ENCODE peak calls at places on chromosome 9, in eight cellular contexts. G, Z, Q, L, Y, H, J and O are unnamed samples.

GRCh38 chr9:108823829-108824228 is 32.0 kb downstream of the ACTL7B start:
- DNase-seq in Z (no peak), Q (no peak), H (no peak), Y (no peak), G (no peak), L (no peak), J (no peak), O (no peak)

GRCh38 chr9:91771027-91771426 is 179.0 kb downstream of the ROR2 start:
- DNase-seq in G (no peak), Z (no peak), Q (peak), Y (no peak), J (no peak), H (no peak), L (no peak), O (no peak)

GRCh38 chr9:87886210-87887150 is 3.8 kb downstream of the SPATA31E1 start:
- DNase-seq in H (no peak), Y (no peak), Z (no peak), L (no peak), J (no peak), Q (no peak), G (no peak), O (no peak)

GRCh38 chr9:19985081-19985480 is 196.2 kb upstream of the SLC24A2 start:
- DNase-seq in Z (no peak), J (no peak), Y (no peak), G (no peak), H (no peak), Q (no peak), L (no peak), O (no peak)

GRCh38 chr9:130138791-130139190 is 33.4 kb upstream of the NCS1 start:
- DNase-seq in H (peak), J (no peak), G (no peak), Z (peak), Q (no peak), Y (no peak), L (peak), O (no peak)

GRCh38 chr9:117714282-117714681 is 10.1 kb downstream of the TLR4 start:
- DNase-seq in Y (no peak), H (no peak), Q (peak), Z (no peak), J (no peak), G (peak), L (no peak), O (no peak)

GRCh38 chr9:124780757-124781151 is 3.8 kb downstream of the OLFML2A start:
- DNase-seq in Q (no peak), G (peak), L (no peak), J (no peak), Y (no peak), Z (no peak), H (no peak), O (no peak)

GRCh38 chr9:78236511-78236950 is 656 bp downstream of the CEP78 start:
- DNase-seq in Y (no peak), J (no peak), Q (peak), Z (no peak), L (no peak), G (no peak), H (peak), O (no peak)

GRCh38 chr9:77714077-77714549 is 66.0 kb upstream of the GNA14 start:
- DNase-seq in H (no peak), G (no peak), L (peak), Y (no peak), Z (no peak), Q (no peak), J (peak), O (no peak)

GRCh38 chr9:31034311-31034710 is 1350.1 kb upstream of the ACO1 start:
- DNase-seq in Q (peak), Z (no peak), L (no peak), Y (no peak), H (no peak), G (no peak), J (peak), O (no peak)

GRCh38 chr9:128577206-128577605 is 24.8 kb downstream of the SPTAN1 start:
- DNase-seq in Z (no peak), H (no peak), G (no peak), Q (no peak), J (no peak), Y (no peak), L (no peak), O (no peak)

GRCh38 chr9:131410051-131410491 is 16.2 kb downstream of the PRRC2B start:
- DNase-seq in Y (no peak), J (no peak), L (no peak), H (no peak), G (no peak), Z (no peak), Q (no peak), O (no peak)

GRCh38 chr9:131405858-131406566 is 12.1 kb downstream of the PRRC2B start:
- DNase-seq in H (no peak), J (no peak), G (no peak), Y (no peak), L (no peak), Z (no peak), Q (no peak), O (no peak)

GRCh38 chr9:131406567-131407436 is 12.9 kb downstream of the PRRC2B start:
- DNase-seq in H (no peak), Z (no peak), Q (no peak), L (peak), Y (no peak), G (no peak), J (no peak), O (no peak)

GRCh38 chr9:131409458-131409992 is 15.6 kb downstream of the PRRC2B start:
- DNase-seq in L (no peak), Y (no peak), J (no peak), Z (no peak), H (no peak), G (no peak), Q (no peak), O (no peak)

GRCh38 chr9:131407717-131408195 is 13.9 kb downstream of the PRRC2B start:
- DNase-seq in G (no peak), J (no peak), Y (no peak), Z (peak), L (peak), H (no peak), Q (peak), O (no peak)
- TF ChIP-seq POLR2AphosphoS5 in G (no peak), J (no peak), Y (no peak), Z (no peak), L (no peak), H (peak), Q (no peak), O (no peak)

GRCh38 chr9:12274577-12274976 is 418.6 kb upstream of the TYRP1 start:
- DNase-seq in Q (no peak), H (no peak), G (no peak), L (no peak), Y (no peak), J (no peak), Z (no peak), O (no peak)
- TF ChIP-seq POLR2AphosphoS5 in Q (no peak), H (no peak), G (no peak), L (no peak), Y (no peak), J (no peak), Z (no peak), O (no peak)

GRCh38 chr9:137278061-137278912 is 761 bp downstream of the TOR4A start:
- DNase-seq in Q (peak), Y (no peak), Z (peak), J (peak), G (peak), H (peak), L (no peak), O (no peak)
- TF ChIP-seq POLR2AphosphoS5 in Q (no peak), Y (no peak), Z (no peak), J (no peak), G (no peak), H (no peak), L (no peak), O (no peak)

GRCh38 chr9:4666042-4666699 is at the start of gene SPATA6L:
- DNase-seq in Y (no peak), H (peak), G (peak), Z (no peak), Q (peak), J (peak), L (peak), O (no peak)
- TF ChIP-seq POLR2AphosphoS5 in Y (no peak), H (no peak), G (peak), Z (no peak), Q (peak), J (peak), L (no peak), O (peak)